ENCODE peak calls at places on chromosomes 6 and 20, in ten cellular contexts. L is NCI-H1105; S is aorta; X is AG10803; Z is T-helper 1 cell; B is ureter; G is foreskin fibroblast; A is naive thymus-derived CD4-positive, alpha-beta T cell; P is NCI-H2171 treated with DMSO at 0.1 percent for 48 hours; O is activated CD4-positive, alpha-beta T cell treated with anti-CD3 and anti-CD28 coated beads, Interleukin-2, amount 50 U/mL, for 1 hour. H is an unnamed sample.
A peak's percentile ranks its signal among the peaks of the same experiment; 100 is the strongest.

GRCh38 chr20:38590682-38591483 is 9.9 kb downstream of the ADIG start:
- DNase-seq in S (no peak), P (no peak), L (no peak), Z (no peak), O (no peak), B (peak; percentile 32), G (no peak), X (no peak), A (no peak), H (no peak)

GRCh38 chr6:35258858-35259193 is 709 bp upstream of the ZNF76 start:
- DNase-seq in B (no peak), Z (peak; percentile 48), X (no peak), G (no peak), O (peak; percentile 49), L (peak; percentile 22), P (peak; percentile 80), S (no peak), A (no peak), H (no peak)

GRCh38 chr6:22024973-22025467 is 271.8 kb downstream of the PRL start:
- DNase-seq in G (no peak), B (no peak), O (no peak), P (no peak), S (no peak), Z (no peak), L (no peak), A (no peak), X (no peak), H (no peak)

GRCh38 chr6:3209114-3210023 is 18.1 kb downstream of the TUBB2B start:
- DNase-seq in S (no peak), G (peak; percentile 98), A (no peak), L (no peak), P (peak; percentile 85), X (peak; percentile 97), B (peak; percentile 65), Z (no peak), O (no peak), H (peak; percentile 42)

GRCh38 chr6:108027594-108027993 is 46.9 kb downstream of the OSTM1 start:
- DNase-seq in G (no peak), B (peak; percentile 58), X (peak; percentile 4), P (peak; percentile 57), A (no peak), L (peak; percentile 8), S (no peak), O (no peak), Z (no peak), H (no peak)

GRCh38 chr6:42978487-42978792 is 541 bp downstream of the PEX6 start:
- DNase-seq in P (no peak), S (peak; percentile 80), X (peak; percentile 23), Z (no peak), G (peak; percentile 18), B (no peak), A (no peak), O (peak; percentile 7), L (no peak), H (no peak)

GRCh38 chr20:50658804-50659380 is 32.5 kb downstream of the RIPOR3 start:
- DNase-seq in P (no peak), L (no peak), G (no peak), A (no peak), Z (no peak), O (no peak), S (no peak), B (no peak), X (peak; percentile 86), H (no peak)

GRCh38 chr6:134315189-134315588 is 2.7 kb downstream of the SGK1 start:
- DNase-seq in G (no peak), O (no peak), X (no peak), S (no peak), Z (no peak), B (no peak), A (no peak), P (no peak), L (no peak), H (no peak)

GRCh38 chr6:155939253-155939652 is 483.6 kb upstream of the NOX3 start:
- DNase-seq in O (no peak), Z (no peak), B (no peak), P (peak; percentile 28), L (peak; percentile 96), G (no peak), X (no peak), A (no peak), S (no peak), H (no peak)

GRCh38 chr6:134750669-134751068 is 199.2 kb downstream of the ALDH8A1 start:
- DNase-seq in S (no peak), Z (no peak), L (peak; percentile 16), P (peak; percentile 48), B (no peak), X (peak; percentile 81), G (peak; percentile 54), A (no peak), O (no peak), H (no peak)

GRCh38 chr6:15763827-15764226 is 101.0 kb upstream of the DTNBP1 start:
- DNase-seq in O (no peak), A (no peak), B (no peak), P (peak; percentile 81), L (no peak), S (no peak), X (peak; percentile 47), Z (no peak), G (peak; percentile 55), H (no peak)

H was measured in tibial nerve.